ENCODE peak calls at places on chromosome X, in four cellular contexts. J is A673, Z is transverse colon, P is stomach. K is an unnamed sample. For H3K36me3, the result is how much of the 10 kb centered on the place peaks cover.

GRCh38 chrX:40471965-40472648 is 108.7 kb upstream of the ATP6AP2 start:
- DNase-seq in J (peak), Z (peak), P (peak), K (peak)

GRCh38 chrX:153494541-153495361 is at the start of gene BGN:
- DNase-seq in J (peak), Z (no peak), P (no peak), K (peak)

GRCh38 chrX:22237479-22237878 is 35.2 kb upstream of the CBLL2 start:
- DNase-seq in J (no peak), Z (no peak), P (no peak), K (no peak)

GRCh38 chrX:134377537-134377936 is 82.4 kb upstream of the HPRT1 start:
- DNase-seq in J (peak), Z (no peak), P (no peak), K (peak)

GRCh38 chrX:2474280-2474962 is 26.4 kb downstream of the DHRSX start:
- DNase-seq in J (peak), Z (no peak), P (no peak), K (no peak)

GRCh38 chrX:54449929-54450328 is 9.7 kb downstream of the TSR2 start:
- DNase-seq in J (no peak), Z (no peak), P (no peak), K (no peak)

GRCh38 chrX:2710041-2710471 is 19.0 kb downstream of the CD99 start:
- DNase-seq in J (peak), Z (peak), P (no peak), K (no peak)

GRCh38 chrX:41971346-41971745 is 48.0 kb upstream of the CASK start:
- DNase-seq in J (no peak), Z (no peak), P (no peak), K (no peak)

GRCh38 chrX:74467656-74468055 is 46.4 kb downstream of the SLC16A2 start:
- DNase-seq in J (no peak), Z (no peak), P (no peak), K (no peak)

GRCh38 chrX:76428243-76429130 is 977 bp downstream of the MAGEE1 start:
- DNase-seq in J (no peak), Z (peak), P (peak), K (no peak)

DNA sequence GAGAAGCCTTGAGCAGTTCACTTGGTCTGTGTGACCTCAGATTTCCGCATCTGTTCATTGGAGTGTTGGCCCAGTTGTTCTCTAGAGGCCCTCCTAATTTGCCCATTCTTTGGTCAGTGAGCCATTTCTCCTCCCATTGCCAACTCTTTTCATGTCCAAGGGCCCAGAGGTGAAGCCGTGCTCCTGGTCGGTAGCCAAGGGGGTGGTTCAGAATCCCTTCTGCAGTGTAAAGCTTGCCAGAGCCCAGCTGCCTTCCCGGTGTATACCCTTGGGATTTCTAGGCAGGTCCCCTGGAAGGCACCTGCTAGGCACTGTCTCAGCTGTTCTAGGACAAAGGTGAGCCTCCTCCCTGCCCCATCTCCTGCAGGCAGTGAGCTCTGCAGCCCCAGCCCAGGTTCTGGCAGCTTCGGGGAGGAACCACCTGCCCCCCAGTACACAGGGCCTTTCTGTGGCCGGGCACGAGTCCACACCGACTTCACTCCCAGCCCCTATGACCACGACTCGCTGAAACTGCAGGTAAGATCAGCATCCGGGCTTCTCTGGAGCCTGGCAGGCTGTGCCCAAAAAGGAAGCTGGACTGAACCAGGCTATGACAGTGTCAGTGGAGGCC is 12.3 kb downstream of the SASH3 start:
- DNase-seq in J (no peak), Z (no peak), P (no peak), K (no peak)
- H3K36me3 ChIP-seq in J (under half), Z (under half), P (under half), K (under half)

GRCh38 chrX:118525146-118525725 is 29.6 kb downstream of the DOCK11 start:
- DNase-seq in J (no peak), Z (no peak), P (no peak), K (no peak)

GRCh38 chrX:118522230-118522926 is 26.8 kb downstream of the DOCK11 start:
- DNase-seq in J (no peak), Z (no peak), P (no peak), K (no peak)

GRCh38 chrX:118524344-118524743 is 28.7 kb downstream of the DOCK11 start:
- DNase-seq in J (no peak), Z (no peak), P (no peak), K (no peak)

GRCh38 chrX:118526149-118526548 is 30.5 kb downstream of the DOCK11 start:
- DNase-seq in J (no peak), Z (no peak), P (no peak), K (no peak)

GRCh38 chrX:118523920-118524319 is 28.3 kb downstream of the DOCK11 start:
- DNase-seq in J (no peak), Z (no peak), P (no peak), K (no peak)
- H3K36me3 ChIP-seq in J (under half), Z (under half), P (under half), K (under half)

GRCh38 chrX:48663241-48663640 is 20.4 kb upstream of the WAS start:
- DNase-seq in J (no peak), Z (no peak), P (no peak), K (no peak)
- H3K36me3 ChIP-seq in J (under half), Z (under half), P (under half), K (under half)

GRCh38 chrX:100194073-100194775 is 215.8 kb downstream of the PCDH19 start:
- DNase-seq in J (no peak), Z (no peak), P (no peak), K (no peak)
- H3K36me3 ChIP-seq in J (under half), Z (under half), P (under half), K (under half)

GRCh38 chrX:18931972-18932371 is 51.9 kb downstream of the PHKA2 start:
- DNase-seq in J (peak), Z (no peak), P (no peak), K (no peak)
- H3K36me3 ChIP-seq in J (under half), Z (under half), P (half or more), K (under half)

GRCh38 chrX:19585370-19586082 is 70.2 kb upstream of the MAP3K15 start:
- DNase-seq in J (no peak), Z (no peak), P (no peak), K (no peak)
- H3K36me3 ChIP-seq in J (under half), Z (under half), P (under half), K (under half)

K was measured in Caco-2.